ENCODE peak calls at places on chromosomes 11 and 22, in ten cellular contexts. One of them, this sample, is unnamed.

GRCh38 chr11:37858398-37858797 is 1260.4 kb upstream of the RAG2 start:
- DNase-seq in lower lobe of right lung: no peak
- DNase-seq in brain microvascular endothelial cell: no peak
- DNase-seq in astrocyte of the cerebellum: no peak
- DNase-seq in CD8-positive, alpha-beta T cell: no peak
- DNase-seq in left lung: no peak
- DNase-seq in OCI-LY7: no peak
- DNase-seq in nephron progenitor cell: no peak
- DNase-seq in AG04449: no peak
- DNase-seq in cardiac fibroblast: no peak
- DNase-seq in this sample: no peak

GRCh38 chr22:44218071-44218470 is 37.3 kb downstream of the PARVG start:
- DNase-seq in lower lobe of right lung: no peak
- DNase-seq in brain microvascular endothelial cell: no peak
- DNase-seq in astrocyte of the cerebellum: no peak
- DNase-seq in CD8-positive, alpha-beta T cell: no peak
- DNase-seq in left lung: no peak
- DNase-seq in OCI-LY7: no peak
- DNase-seq in nephron progenitor cell: no peak
- DNase-seq in AG04449: no peak
- DNase-seq in cardiac fibroblast: no peak
- DNase-seq in this sample: no peak

GRCh38 chr22:50192056-50192824 is 6.5 kb downstream of the TRABD start:
- DNase-seq in lower lobe of right lung: no peak
- DNase-seq in brain microvascular endothelial cell: no peak
- DNase-seq in astrocyte of the cerebellum: no peak
- DNase-seq in CD8-positive, alpha-beta T cell: no peak
- DNase-seq in left lung: no peak
- DNase-seq in OCI-LY7: peak; percentile 83
- DNase-seq in nephron progenitor cell: no peak
- DNase-seq in AG04449: no peak
- DNase-seq in cardiac fibroblast: no peak
- DNase-seq in this sample: no peak

GRCh38 chr22:19620742-19621371 is 93.4 kb upstream of the SEPTIN5 start:
- DNase-seq in lower lobe of right lung: peak; percentile 45
- DNase-seq in brain microvascular endothelial cell: no peak
- DNase-seq in astrocyte of the cerebellum: no peak
- DNase-seq in CD8-positive, alpha-beta T cell: no peak
- DNase-seq in left lung: no peak
- DNase-seq in OCI-LY7: no peak
- DNase-seq in nephron progenitor cell: no peak
- DNase-seq in AG04449: no peak
- DNase-seq in cardiac fibroblast: peak; percentile 16
- DNase-seq in this sample: no peak

GRCh38 chr22:37043214-37043827 is 8.2 kb upstream of the KCTD17 start:
- DNase-seq in lower lobe of right lung: no peak
- DNase-seq in brain microvascular endothelial cell: no peak
- DNase-seq in astrocyte of the cerebellum: no peak
- DNase-seq in CD8-positive, alpha-beta T cell: no peak
- DNase-seq in left lung: no peak
- DNase-seq in OCI-LY7: no peak
- DNase-seq in nephron progenitor cell: no peak
- DNase-seq in AG04449: no peak
- DNase-seq in cardiac fibroblast: no peak
- DNase-seq in this sample: no peak

GRCh38 chr11:73194593-73194992 is 23.5 kb upstream of the P2RY2 start:
- DNase-seq in lower lobe of right lung: no peak
- DNase-seq in brain microvascular endothelial cell: no peak
- DNase-seq in astrocyte of the cerebellum: no peak
- DNase-seq in CD8-positive, alpha-beta T cell: no peak
- DNase-seq in left lung: peak; percentile 19
- DNase-seq in OCI-LY7: no peak
- DNase-seq in nephron progenitor cell: no peak
- DNase-seq in AG04449: no peak
- DNase-seq in cardiac fibroblast: no peak
- DNase-seq in this sample: no peak

GRCh38 chr22:19716041-19716828 is 1.9 kb downstream of the SEPTIN5 start:
- DNase-seq in lower lobe of right lung: no peak
- DNase-seq in brain microvascular endothelial cell: no peak
- DNase-seq in astrocyte of the cerebellum: no peak
- DNase-seq in CD8-positive, alpha-beta T cell: no peak
- DNase-seq in left lung: no peak
- DNase-seq in OCI-LY7: no peak
- DNase-seq in nephron progenitor cell: peak; percentile 4
- DNase-seq in AG04449: no peak
- DNase-seq in cardiac fibroblast: no peak
- DNase-seq in this sample: no peak

GRCh38 chr11:121810291-121810690 is 305.7 kb downstream of the BLID start:
- DNase-seq in lower lobe of right lung: no peak
- DNase-seq in brain microvascular endothelial cell: peak; percentile 64
- DNase-seq in astrocyte of the cerebellum: no peak
- DNase-seq in CD8-positive, alpha-beta T cell: no peak
- DNase-seq in left lung: no peak
- DNase-seq in OCI-LY7: no peak
- DNase-seq in nephron progenitor cell: no peak
- DNase-seq in AG04449: peak; percentile 46
- DNase-seq in cardiac fibroblast: peak; percentile 34
- DNase-seq in this sample: no peak

DNA sequence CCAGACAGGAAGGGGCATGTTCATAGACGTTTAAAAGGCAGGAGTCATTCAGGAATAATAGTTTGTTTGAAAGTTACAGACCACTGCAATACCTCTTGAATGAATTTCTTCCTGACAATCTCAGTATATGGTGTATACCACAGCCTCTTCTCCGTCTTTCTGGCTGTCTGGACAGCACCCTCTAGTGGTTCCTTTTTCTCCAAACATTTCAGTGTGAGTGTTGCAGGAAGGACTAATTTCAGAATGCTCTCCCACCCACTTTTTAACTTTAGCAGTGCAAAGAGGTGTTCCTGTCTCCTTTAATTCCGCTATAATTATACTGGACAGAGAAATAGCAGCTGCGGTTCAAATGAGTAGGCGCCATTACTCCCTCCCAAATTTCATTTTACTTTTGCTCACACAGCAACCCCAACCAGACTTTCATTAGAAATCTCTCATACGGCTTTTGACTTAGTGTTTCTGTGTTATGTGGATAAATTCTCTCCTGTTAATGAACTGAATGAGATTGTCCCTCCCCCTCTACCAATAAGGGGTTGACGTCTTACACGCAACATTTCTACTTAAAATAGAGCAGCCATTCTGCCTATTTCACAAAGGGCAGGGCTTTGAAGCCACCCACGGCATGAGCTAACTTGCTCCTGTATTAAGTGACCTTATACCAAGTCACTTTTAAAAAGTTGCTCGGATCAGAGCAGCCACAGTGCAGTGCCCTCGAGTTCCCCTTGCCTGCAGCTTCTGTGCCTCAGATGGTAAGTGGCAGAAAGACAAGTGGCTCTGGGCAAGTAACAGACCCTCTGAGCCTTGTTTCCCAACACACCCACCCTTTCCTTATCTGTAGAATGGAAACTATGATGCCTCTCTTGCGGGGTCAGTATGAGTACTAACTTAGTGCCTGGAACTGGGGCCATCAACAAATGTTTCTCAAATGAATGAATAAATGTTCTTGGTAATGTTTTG is 368.6 kb downstream of the OPCML start:
- DNase-seq in lower lobe of right lung: no peak
- DNase-seq in brain microvascular endothelial cell: peak; percentile 36
- DNase-seq in astrocyte of the cerebellum: peak; percentile 15
- DNase-seq in CD8-positive, alpha-beta T cell: no peak
- DNase-seq in left lung: no peak
- DNase-seq in OCI-LY7: peak; percentile 30
- DNase-seq in nephron progenitor cell: peak; percentile 21
- DNase-seq in AG04449: peak; percentile 17
- DNase-seq in cardiac fibroblast: peak; percentile 53
- DNase-seq in this sample: no peak
- TF ChIP-seq CTCF in lower lobe of right lung: peak; percentile 70
- TF ChIP-seq CTCF in brain microvascular endothelial cell: peak; percentile 77
- TF ChIP-seq CTCF in astrocyte of the cerebellum: peak; percentile 72
- TF ChIP-seq CTCF in CD8-positive, alpha-beta T cell: no peak
- TF ChIP-seq CTCF in left lung: peak; percentile 64
- TF ChIP-seq CTCF in OCI-LY7: peak; percentile 85
- TF ChIP-seq CTCF in nephron progenitor cell: peak; percentile 84
- TF ChIP-seq CTCF in AG04449: peak; percentile 67
- TF ChIP-seq CTCF in cardiac fibroblast: peak; percentile 29
- TF ChIP-seq CTCF in this sample: no peak

DNA sequence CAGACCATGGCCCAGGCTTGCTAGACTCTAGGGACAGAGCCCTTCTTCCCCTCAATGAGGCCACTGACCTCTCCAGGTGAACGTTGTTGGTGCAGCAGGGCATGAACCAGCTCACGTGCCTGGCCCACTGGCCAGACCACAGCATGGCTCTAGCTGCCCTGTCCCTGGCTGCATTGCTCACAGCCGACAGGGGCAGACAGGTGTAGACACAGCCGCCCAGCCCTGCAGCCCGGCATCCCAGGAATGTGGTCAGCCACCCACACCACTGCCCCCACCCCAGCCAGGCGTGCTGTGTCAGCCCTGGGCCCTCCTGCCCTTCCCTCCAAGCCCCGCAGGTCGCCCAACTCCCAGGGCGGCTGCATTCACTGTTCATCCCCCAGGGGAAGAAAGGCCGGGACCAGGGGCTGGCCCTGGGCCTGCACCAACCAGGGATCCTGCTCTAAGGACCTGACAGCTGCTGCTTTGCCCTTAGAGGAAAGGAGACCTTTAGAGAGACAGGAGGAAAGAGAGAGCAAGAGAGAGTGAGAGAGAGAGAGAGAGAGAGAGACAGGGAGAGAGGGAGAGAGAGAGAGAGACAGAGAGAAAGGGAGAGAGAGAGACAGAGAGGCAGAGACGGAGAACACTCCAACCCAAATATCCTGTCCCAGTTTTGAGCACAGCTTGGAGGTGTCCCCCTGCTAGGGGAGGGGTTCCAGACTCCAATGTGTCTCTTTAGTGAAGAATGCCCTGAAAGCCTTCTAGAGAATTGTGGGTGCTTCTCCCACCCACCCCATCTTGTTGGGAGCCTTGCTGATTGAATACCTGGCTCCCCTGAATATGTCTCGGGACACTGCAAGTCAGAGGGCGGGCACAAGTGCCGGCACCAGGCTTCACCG is 44.2 kb upstream of the LINC01488 start:
- DNase-seq in lower lobe of right lung: peak; percentile 84
- DNase-seq in brain microvascular endothelial cell: no peak
- DNase-seq in astrocyte of the cerebellum: no peak
- DNase-seq in CD8-positive, alpha-beta T cell: no peak
- DNase-seq in left lung: peak; percentile 68
- DNase-seq in OCI-LY7: no peak
- DNase-seq in nephron progenitor cell: peak; percentile 60
- DNase-seq in AG04449: no peak
- DNase-seq in cardiac fibroblast: no peak
- DNase-seq in this sample: no peak
- TF ChIP-seq CTCF in lower lobe of right lung: no peak
- TF ChIP-seq CTCF in brain microvascular endothelial cell: no peak
- TF ChIP-seq CTCF in astrocyte of the cerebellum: no peak
- TF ChIP-seq CTCF in CD8-positive, alpha-beta T cell: no peak
- TF ChIP-seq CTCF in left lung: no peak
- TF ChIP-seq CTCF in OCI-LY7: no peak
- TF ChIP-seq CTCF in nephron progenitor cell: no peak
- TF ChIP-seq CTCF in AG04449: no peak
- TF ChIP-seq CTCF in cardiac fibroblast: no peak
- TF ChIP-seq CTCF in this sample: no peak

DNA sequence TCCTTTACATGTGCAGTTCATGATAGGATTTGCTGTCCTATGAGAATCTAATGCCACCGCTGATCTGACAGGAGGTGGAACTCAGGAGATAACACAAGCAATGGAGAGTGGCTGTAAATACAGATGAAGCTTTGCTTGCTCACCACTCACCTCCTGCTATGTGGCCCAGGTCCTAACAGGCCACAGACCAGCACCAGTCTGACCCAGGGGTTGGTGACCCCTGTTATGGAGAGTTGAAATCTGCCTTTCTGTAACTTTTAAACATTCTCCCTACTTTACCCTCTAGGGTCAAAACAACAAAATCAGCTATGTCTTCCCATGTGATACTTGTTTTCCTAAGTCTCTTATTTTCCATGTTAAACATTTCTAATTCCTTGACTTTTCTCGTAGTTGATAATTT is 48.7 kb upstream of the BARX2 start:
- DNase-seq in lower lobe of right lung: no peak
- DNase-seq in brain microvascular endothelial cell: no peak
- DNase-seq in astrocyte of the cerebellum: no peak
- DNase-seq in CD8-positive, alpha-beta T cell: no peak
- DNase-seq in left lung: no peak
- DNase-seq in OCI-LY7: no peak
- DNase-seq in nephron progenitor cell: no peak
- DNase-seq in AG04449: no peak
- DNase-seq in cardiac fibroblast: no peak
- DNase-seq in this sample: no peak
- TF ChIP-seq CTCF in lower lobe of right lung: no peak
- TF ChIP-seq CTCF in brain microvascular endothelial cell: no peak
- TF ChIP-seq CTCF in astrocyte of the cerebellum: no peak
- TF ChIP-seq CTCF in CD8-positive, alpha-beta T cell: no peak
- TF ChIP-seq CTCF in left lung: no peak
- TF ChIP-seq CTCF in OCI-LY7: no peak
- TF ChIP-seq CTCF in nephron progenitor cell: no peak
- TF ChIP-seq CTCF in AG04449: no peak
- TF ChIP-seq CTCF in cardiac fibroblast: no peak
- TF ChIP-seq CTCF in this sample: no peak

GRCh38 chr11:65417702-65418430 is 4.7 kb upstream of the NEAT1 start:
- DNase-seq in lower lobe of right lung: peak; percentile 72
- DNase-seq in brain microvascular endothelial cell: no peak
- DNase-seq in astrocyte of the cerebellum: no peak
- DNase-seq in CD8-positive, alpha-beta T cell: peak; percentile 52
- DNase-seq in left lung: peak; percentile 64
- DNase-seq in OCI-LY7: peak; percentile 56
- DNase-seq in nephron progenitor cell: peak; percentile 38
- DNase-seq in AG04449: no peak
- DNase-seq in cardiac fibroblast: peak; percentile 84
- DNase-seq in this sample: peak; percentile 44

GRCh38 chr11:65417221-65417701 is 5.3 kb upstream of the NEAT1 start:
- DNase-seq in lower lobe of right lung: peak; percentile 66
- DNase-seq in brain microvascular endothelial cell: no peak
- DNase-seq in astrocyte of the cerebellum: no peak
- DNase-seq in CD8-positive, alpha-beta T cell: peak; percentile 50
- DNase-seq in left lung: peak; percentile 61
- DNase-seq in OCI-LY7: peak; percentile 63
- DNase-seq in nephron progenitor cell: no peak
- DNase-seq in AG04449: no peak
- DNase-seq in cardiac fibroblast: no peak
- DNase-seq in this sample: no peak

GRCh38 chr11:65416341-65417185 is 6.0 kb upstream of the NEAT1 start:
- DNase-seq in lower lobe of right lung: peak; percentile 94
- DNase-seq in brain microvascular endothelial cell: peak; percentile 80
- DNase-seq in astrocyte of the cerebellum: no peak
- DNase-seq in CD8-positive, alpha-beta T cell: peak; percentile 96
- DNase-seq in left lung: peak; percentile 93
- DNase-seq in OCI-LY7: peak; percentile 88
- DNase-seq in nephron progenitor cell: peak; percentile 96
- DNase-seq in AG04449: no peak
- DNase-seq in cardiac fibroblast: peak; percentile 87
- DNase-seq in this sample: peak; percentile 94

GRCh38 chr11:65414776-65415498 is 7.7 kb upstream of the NEAT1 start:
- DNase-seq in lower lobe of right lung: peak; percentile 36
- DNase-seq in brain microvascular endothelial cell: no peak
- DNase-seq in astrocyte of the cerebellum: no peak
- DNase-seq in CD8-positive, alpha-beta T cell: no peak
- DNase-seq in left lung: peak; percentile 28
- DNase-seq in OCI-LY7: no peak
- DNase-seq in nephron progenitor cell: no peak
- DNase-seq in AG04449: no peak
- DNase-seq in cardiac fibroblast: peak; percentile 16
- DNase-seq in this sample: no peak

DNA sequence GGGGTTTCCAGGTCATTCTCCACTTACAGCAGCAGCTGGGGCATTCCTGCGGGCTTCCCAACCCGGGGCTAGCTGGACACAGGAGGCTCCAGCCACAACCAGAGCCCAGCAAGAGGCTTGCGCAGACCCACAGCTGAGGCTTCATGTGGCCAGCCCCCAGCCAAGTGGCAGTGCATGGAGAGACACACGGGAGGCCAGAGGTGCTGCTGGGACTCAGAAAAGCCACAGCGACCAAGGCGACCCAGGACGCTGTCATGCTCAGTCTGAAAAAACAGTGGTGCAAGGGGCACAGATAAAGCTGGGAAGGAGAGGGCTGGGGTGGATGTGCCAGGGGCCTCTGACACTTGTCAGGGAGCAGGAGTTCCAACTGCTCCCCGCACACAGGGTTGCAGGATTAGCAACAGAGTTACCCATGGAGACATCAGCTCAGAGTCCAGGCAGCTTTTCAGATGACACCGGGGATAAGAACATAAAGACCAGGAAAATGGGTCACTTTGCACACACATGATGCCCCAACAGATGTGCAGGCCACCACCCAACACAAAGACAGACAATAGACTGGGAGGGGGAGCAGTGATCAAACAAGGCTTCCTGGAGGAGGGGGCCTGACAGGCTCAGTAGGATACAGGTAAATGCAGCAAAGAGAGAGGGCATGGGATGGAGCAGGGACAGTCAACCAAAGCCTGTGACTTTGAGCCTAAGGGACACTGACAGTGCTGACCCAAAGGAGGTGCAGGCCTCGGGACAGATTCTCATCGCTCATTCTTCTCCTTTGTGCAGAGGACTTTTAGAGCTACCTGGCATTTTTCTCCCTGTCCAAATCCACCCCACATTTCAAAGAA is 6.9 kb upstream of the NEAT1 start:
- DNase-seq in lower lobe of right lung: peak; percentile 46
- DNase-seq in brain microvascular endothelial cell: no peak
- DNase-seq in astrocyte of the cerebellum: no peak
- DNase-seq in CD8-positive, alpha-beta T cell: no peak
- DNase-seq in left lung: peak; percentile 32
- DNase-seq in OCI-LY7: no peak
- DNase-seq in nephron progenitor cell: no peak
- DNase-seq in AG04449: no peak
- DNase-seq in cardiac fibroblast: no peak
- DNase-seq in this sample: no peak
- TF ChIP-seq CTCF in lower lobe of right lung: no peak
- TF ChIP-seq CTCF in brain microvascular endothelial cell: no peak
- TF ChIP-seq CTCF in astrocyte of the cerebellum: no peak
- TF ChIP-seq CTCF in CD8-positive, alpha-beta T cell: no peak
- TF ChIP-seq CTCF in left lung: no peak
- TF ChIP-seq CTCF in OCI-LY7: no peak
- TF ChIP-seq CTCF in nephron progenitor cell: no peak
- TF ChIP-seq CTCF in AG04449: no peak
- TF ChIP-seq CTCF in cardiac fibroblast: no peak
- TF ChIP-seq CTCF in this sample: no peak

This sample was measured in natural killer cell.